ENCODE peak calls at places on chromosomes 16 and 17, in nine cellular contexts. One of them, this sample, is unnamed.
A peak's percentile ranks its signal among the peaks of the same experiment; 100 is the strongest.

GRCh38 chr16:15509593-15510520 is 75.5 kb downstream of the BMERB1 start:
- DNase-seq in body of pancreas: no peak
- DNase-seq in neural progenitor cell: peak; percentile 52
- DNase-seq in naive thymus-derived CD4-positive, alpha-beta T cell: no peak
- DNase-seq in pancreas: no peak
- DNase-seq in iPS DF 6.9: peak; percentile 16
- DNase-seq in CD8-positive, alpha-beta memory T cell: no peak
- DNase-seq in cardiac muscle cell: no peak
- DNase-seq in GM23248: peak; percentile 38
- DNase-seq in this sample: no peak

GRCh38 chr16:72989203-72989991 is 58.5 kb downstream of the ZFHX3 start:
- DNase-seq in naive thymus-derived CD4-positive, alpha-beta T cell: no peak
- DNase-seq in neural progenitor cell: no peak
- DNase-seq in GM23248: peak; percentile 95
- DNase-seq in body of pancreas: peak; percentile 47
- DNase-seq in iPS DF 6.9: no peak
- DNase-seq in pancreas: no peak
- DNase-seq in CD8-positive, alpha-beta memory T cell: no peak
- DNase-seq in cardiac muscle cell: no peak
- DNase-seq in this sample: no peak

GRCh38 chr17:17227608-17228520 is 9.1 kb downstream of the FLCN start:
- DNase-seq in pancreas: no peak
- DNase-seq in CD8-positive, alpha-beta memory T cell: no peak
- DNase-seq in neural progenitor cell: no peak
- DNase-seq in iPS DF 6.9: no peak
- DNase-seq in body of pancreas: no peak
- DNase-seq in naive thymus-derived CD4-positive, alpha-beta T cell: no peak
- DNase-seq in GM23248: no peak
- DNase-seq in cardiac muscle cell: no peak
- DNase-seq in this sample: no peak

GRCh38 chr17:79174905-79175856 is 100.6 kb downstream of the ENGASE start:
- DNase-seq in pancreas: no peak
- DNase-seq in GM23248: peak; percentile 71
- DNase-seq in cardiac muscle cell: no peak
- DNase-seq in iPS DF 6.9: no peak
- DNase-seq in naive thymus-derived CD4-positive, alpha-beta T cell: no peak
- DNase-seq in body of pancreas: no peak
- DNase-seq in CD8-positive, alpha-beta memory T cell: no peak
- DNase-seq in neural progenitor cell: no peak
- DNase-seq in this sample: no peak

GRCh38 chr16:88633684-88634140 is 4.7 kb upstream of the IL17C start:
- DNase-seq in CD8-positive, alpha-beta memory T cell: peak; percentile 44
- DNase-seq in iPS DF 6.9: no peak
- DNase-seq in pancreas: no peak
- DNase-seq in cardiac muscle cell: peak; percentile 26
- DNase-seq in naive thymus-derived CD4-positive, alpha-beta T cell: no peak
- DNase-seq in neural progenitor cell: peak; percentile 69
- DNase-seq in GM23248: peak; percentile 56
- DNase-seq in body of pancreas: no peak
- DNase-seq in this sample: peak; percentile 64

GRCh38 chr16:81473969-81474959 is 29.7 kb downstream of the CMIP start:
- DNase-seq in CD8-positive, alpha-beta memory T cell: no peak
- DNase-seq in pancreas: no peak
- DNase-seq in cardiac muscle cell: no peak
- DNase-seq in naive thymus-derived CD4-positive, alpha-beta T cell: no peak
- DNase-seq in neural progenitor cell: no peak
- DNase-seq in GM23248: no peak
- DNase-seq in iPS DF 6.9: no peak
- DNase-seq in body of pancreas: no peak
- DNase-seq in this sample: no peak

GRCh38 chr16:57383276-57384247 is 11.3 kb downstream of the CX3CL1 start:
- DNase-seq in CD8-positive, alpha-beta memory T cell: no peak
- DNase-seq in cardiac muscle cell: no peak
- DNase-seq in body of pancreas: no peak
- DNase-seq in pancreas: no peak
- DNase-seq in GM23248: peak; percentile 43
- DNase-seq in iPS DF 6.9: no peak
- DNase-seq in neural progenitor cell: no peak
- DNase-seq in naive thymus-derived CD4-positive, alpha-beta T cell: no peak
- DNase-seq in this sample: peak; percentile 54

GRCh38 chr17:20228410-20228809 is 219.3 kb downstream of the SPECC1 start:
- DNase-seq in naive thymus-derived CD4-positive, alpha-beta T cell: no peak
- DNase-seq in pancreas: no peak
- DNase-seq in iPS DF 6.9: no peak
- DNase-seq in GM23248: no peak
- DNase-seq in CD8-positive, alpha-beta memory T cell: no peak
- DNase-seq in cardiac muscle cell: no peak
- DNase-seq in body of pancreas: no peak
- DNase-seq in neural progenitor cell: no peak
- DNase-seq in this sample: no peak

GRCh38 chr17:49390548-49391324 is 23.9 kb downstream of the PHB1 start:
- DNase-seq in pancreas: no peak
- DNase-seq in body of pancreas: no peak
- DNase-seq in iPS DF 6.9: no peak
- DNase-seq in naive thymus-derived CD4-positive, alpha-beta T cell: no peak
- DNase-seq in neural progenitor cell: no peak
- DNase-seq in CD8-positive, alpha-beta memory T cell: no peak
- DNase-seq in cardiac muscle cell: no peak
- DNase-seq in GM23248: no peak
- DNase-seq in this sample: peak; percentile 59

GRCh38 chr17:73030501-73030911 is 62.0 kb downstream of the SLC39A11 start:
- DNase-seq in CD8-positive, alpha-beta memory T cell: no peak
- DNase-seq in GM23248: peak; percentile 67
- DNase-seq in body of pancreas: peak; percentile 58
- DNase-seq in neural progenitor cell: no peak
- DNase-seq in iPS DF 6.9: no peak
- DNase-seq in pancreas: peak; percentile 63
- DNase-seq in naive thymus-derived CD4-positive, alpha-beta T cell: no peak
- DNase-seq in cardiac muscle cell: no peak
- DNase-seq in this sample: peak; percentile 19

GRCh38 chr16:73434621-73435020 is 386.7 kb upstream of the ZFHX3 start:
- DNase-seq in iPS DF 6.9: no peak
- DNase-seq in naive thymus-derived CD4-positive, alpha-beta T cell: no peak
- DNase-seq in body of pancreas: no peak
- DNase-seq in cardiac muscle cell: no peak
- DNase-seq in pancreas: no peak
- DNase-seq in GM23248: no peak
- DNase-seq in neural progenitor cell: no peak
- DNase-seq in CD8-positive, alpha-beta memory T cell: no peak
- DNase-seq in this sample: no peak

GRCh38 chr17:75087558-75088453 is at the start of gene SLC16A5:
- DNase-seq in pancreas: peak; percentile 64
- DNase-seq in CD8-positive, alpha-beta memory T cell: peak; percentile 47
- DNase-seq in naive thymus-derived CD4-positive, alpha-beta T cell: peak; percentile 46
- DNase-seq in iPS DF 6.9: peak; percentile 90
- DNase-seq in cardiac muscle cell: peak; percentile 87
- DNase-seq in GM23248: peak; percentile 74
- DNase-seq in neural progenitor cell: peak; percentile 92
- DNase-seq in body of pancreas: peak; percentile 75
- DNase-seq in this sample: peak; percentile 94

GRCh38 chr16:11379420-11379819 is 34.2 kb downstream of the RMI2 start:
- DNase-seq in body of pancreas: peak; percentile 53
- DNase-seq in iPS DF 6.9: no peak
- DNase-seq in naive thymus-derived CD4-positive, alpha-beta T cell: no peak
- DNase-seq in pancreas: no peak
- DNase-seq in cardiac muscle cell: no peak
- DNase-seq in CD8-positive, alpha-beta memory T cell: no peak
- DNase-seq in GM23248: peak; percentile 43
- DNase-seq in neural progenitor cell: no peak
- DNase-seq in this sample: no peak

GRCh38 chr16:68416057-68417046 is 32.0 kb downstream of the SMPD3 start:
- DNase-seq in pancreas: peak; percentile 79
- DNase-seq in naive thymus-derived CD4-positive, alpha-beta T cell: no peak
- DNase-seq in GM23248: no peak
- DNase-seq in body of pancreas: peak; percentile 79
- DNase-seq in cardiac muscle cell: no peak
- DNase-seq in neural progenitor cell: no peak
- DNase-seq in CD8-positive, alpha-beta memory T cell: no peak
- DNase-seq in iPS DF 6.9: no peak
- DNase-seq in this sample: peak; percentile 84

GRCh38 chr16:81401035-81401950 is 43.3 kb upstream of the CMIP start:
- DNase-seq in pancreas: no peak
- DNase-seq in naive thymus-derived CD4-positive, alpha-beta T cell: no peak
- DNase-seq in cardiac muscle cell: no peak
- DNase-seq in iPS DF 6.9: no peak
- DNase-seq in GM23248: peak; percentile 87
- DNase-seq in CD8-positive, alpha-beta memory T cell: no peak
- DNase-seq in neural progenitor cell: no peak
- DNase-seq in body of pancreas: no peak
- DNase-seq in this sample: no peak

GRCh38 chr17:43016216-43016615 is 6.0 kb downstream of the VAT1 start:
- DNase-seq in naive thymus-derived CD4-positive, alpha-beta T cell: no peak
- DNase-seq in pancreas: no peak
- DNase-seq in iPS DF 6.9: no peak
- DNase-seq in GM23248: no peak
- DNase-seq in neural progenitor cell: no peak
- DNase-seq in body of pancreas: no peak
- DNase-seq in CD8-positive, alpha-beta memory T cell: no peak
- DNase-seq in cardiac muscle cell: no peak
- DNase-seq in this sample: no peak
- H3K4me1 ChIP-seq in naive thymus-derived CD4-positive, alpha-beta T cell: peaks cover 4% of the 10 kb centered on the region
- H3K4me1 ChIP-seq in pancreas: no peaks in the 10 kb centered on the region
- H3K4me1 ChIP-seq in iPS DF 6.9: peaks cover 7% of the 10 kb centered on the region
- H3K4me1 ChIP-seq in GM23248: peaks cover 25% of the 10 kb centered on the region
- H3K4me1 ChIP-seq in neural progenitor cell: peaks cover 7% of the 10 kb centered on the region
- H3K4me1 ChIP-seq in body of pancreas: peaks cover 22% of the 10 kb centered on the region
- H3K4me1 ChIP-seq in CD8-positive, alpha-beta memory T cell: peaks cover 7% of the 10 kb centered on the region
- H3K4me1 ChIP-seq in cardiac muscle cell: peaks cover 51% of the 10 kb centered on the region
- H3K4me1 ChIP-seq in this sample: no peaks in the 10 kb centered on the region

GRCh38 chr16:49839462-49839825 is 16.5 kb downstream of the ZNF423 start:
- DNase-seq in cardiac muscle cell: no peak
- DNase-seq in naive thymus-derived CD4-positive, alpha-beta T cell: no peak
- DNase-seq in body of pancreas: no peak
- DNase-seq in pancreas: no peak
- DNase-seq in iPS DF 6.9: no peak
- DNase-seq in CD8-positive, alpha-beta memory T cell: no peak
- DNase-seq in neural progenitor cell: no peak
- DNase-seq in GM23248: no peak
- DNase-seq in this sample: no peak

GRCh38 chr16:49838639-49839461 is 17.1 kb downstream of the ZNF423 start:
- DNase-seq in naive thymus-derived CD4-positive, alpha-beta T cell: no peak
- DNase-seq in CD8-positive, alpha-beta memory T cell: no peak
- DNase-seq in cardiac muscle cell: no peak
- DNase-seq in GM23248: no peak
- DNase-seq in neural progenitor cell: peak; percentile 76
- DNase-seq in pancreas: no peak
- DNase-seq in iPS DF 6.9: no peak
- DNase-seq in body of pancreas: no peak
- DNase-seq in this sample: no peak

GRCh38 chr16:49836668-49837067 is 19.2 kb downstream of the ZNF423 start:
- DNase-seq in GM23248: no peak
- DNase-seq in CD8-positive, alpha-beta memory T cell: no peak
- DNase-seq in naive thymus-derived CD4-positive, alpha-beta T cell: no peak
- DNase-seq in iPS DF 6.9: no peak
- DNase-seq in body of pancreas: no peak
- DNase-seq in pancreas: no peak
- DNase-seq in cardiac muscle cell: no peak
- DNase-seq in neural progenitor cell: no peak
- DNase-seq in this sample: no peak

GRCh38 chr16:49837673-49838360 is 18.1 kb downstream of the ZNF423 start:
- DNase-seq in cardiac muscle cell: peak; percentile 34
- DNase-seq in body of pancreas: no peak
- DNase-seq in pancreas: no peak
- DNase-seq in neural progenitor cell: no peak
- DNase-seq in CD8-positive, alpha-beta memory T cell: no peak
- DNase-seq in iPS DF 6.9: no peak
- DNase-seq in GM23248: no peak
- DNase-seq in naive thymus-derived CD4-positive, alpha-beta T cell: no peak
- DNase-seq in this sample: no peak

GRCh38 chr16:49838361-49838638 is 17.6 kb downstream of the ZNF423 start:
- DNase-seq in naive thymus-derived CD4-positive, alpha-beta T cell: no peak
- DNase-seq in body of pancreas: no peak
- DNase-seq in CD8-positive, alpha-beta memory T cell: no peak
- DNase-seq in pancreas: no peak
- DNase-seq in GM23248: no peak
- DNase-seq in cardiac muscle cell: no peak
- DNase-seq in iPS DF 6.9: no peak
- DNase-seq in neural progenitor cell: no peak
- DNase-seq in this sample: no peak
- H3K4me1 ChIP-seq in naive thymus-derived CD4-positive, alpha-beta T cell: no peaks in the 10 kb centered on the region
- H3K4me1 ChIP-seq in body of pancreas: peaks cover 21% of the 10 kb centered on the region
- H3K4me1 ChIP-seq in CD8-positive, alpha-beta memory T cell: no peaks in the 10 kb centered on the region
- H3K4me1 ChIP-seq in pancreas: no peaks in the 10 kb centered on the region
- H3K4me1 ChIP-seq in GM23248: no peaks in the 10 kb centered on the region
- H3K4me1 ChIP-seq in cardiac muscle cell: peaks cover 24% of the 10 kb centered on the region
- H3K4me1 ChIP-seq in iPS DF 6.9: peaks cover 28% of the 10 kb centered on the region
- H3K4me1 ChIP-seq in neural progenitor cell: peaks cover 47% of the 10 kb centered on the region
- H3K4me1 ChIP-seq in this sample: no peaks in the 10 kb centered on the region

DNA sequence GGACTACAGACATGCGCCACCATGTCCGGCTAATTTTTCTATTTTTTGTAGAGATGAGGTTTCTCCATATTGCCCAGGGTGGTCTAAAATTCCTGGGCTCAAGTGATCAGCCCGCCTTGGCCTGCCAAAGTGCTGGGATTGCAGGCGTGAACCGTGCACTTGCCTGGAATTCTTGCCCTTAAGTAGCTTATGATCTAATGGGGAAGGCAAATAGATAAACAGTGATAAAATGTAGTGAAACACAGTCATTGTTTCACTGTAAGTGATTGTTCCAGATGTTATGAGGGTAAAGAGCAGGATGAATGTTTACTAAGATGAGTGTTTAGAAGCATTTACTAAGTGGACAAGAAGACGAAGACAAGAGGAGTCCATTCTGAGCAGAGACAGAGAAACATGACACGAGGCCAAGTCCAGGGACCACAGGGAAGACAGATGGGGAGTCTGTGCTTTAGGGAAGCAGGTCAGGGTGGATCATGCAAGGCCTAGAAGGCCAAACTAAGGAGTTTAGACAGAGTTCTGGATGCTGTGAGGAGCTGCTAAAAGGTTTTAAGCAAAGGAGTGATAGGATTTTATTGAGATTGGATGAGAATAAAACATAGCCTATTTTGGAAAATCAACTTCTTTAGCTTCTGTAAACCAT is 36.9 kb downstream of the YPEL2 start:
- DNase-seq in body of pancreas: no peak
- DNase-seq in CD8-positive, alpha-beta memory T cell: no peak
- DNase-seq in GM23248: no peak
- DNase-seq in pancreas: no peak
- DNase-seq in neural progenitor cell: no peak
- DNase-seq in naive thymus-derived CD4-positive, alpha-beta T cell: no peak
- DNase-seq in cardiac muscle cell: no peak
- DNase-seq in iPS DF 6.9: no peak
- DNase-seq in this sample: no peak
- H3K4me1 ChIP-seq in body of pancreas: peaks cover 98% of the 10 kb centered on the region
- H3K4me1 ChIP-seq in CD8-positive, alpha-beta memory T cell: peaks cover 79% of the 10 kb centered on the region
- H3K4me1 ChIP-seq in GM23248: peaks cover 59% of the 10 kb centered on the region
- H3K4me1 ChIP-seq in pancreas: peaks cover 78% of the 10 kb centered on the region
- H3K4me1 ChIP-seq in neural progenitor cell: peaks cover 96% of the 10 kb centered on the region
- H3K4me1 ChIP-seq in naive thymus-derived CD4-positive, alpha-beta T cell: peaks cover 15% of the 10 kb centered on the region
- H3K4me1 ChIP-seq in cardiac muscle cell: peaks cover 99% of the 10 kb centered on the region
- H3K4me1 ChIP-seq in iPS DF 6.9: peaks cover 13% of the 10 kb centered on the region
- H3K4me1 ChIP-seq in this sample: peaks cover 73% of the 10 kb centered on the region

GRCh38 chr17:31561469-31562412 is 170.3 kb downstream of the RAB11FIP4 start:
- DNase-seq in naive thymus-derived CD4-positive, alpha-beta T cell: no peak
- DNase-seq in body of pancreas: no peak
- DNase-seq in iPS DF 6.9: no peak
- DNase-seq in pancreas: no peak
- DNase-seq in cardiac muscle cell: no peak
- DNase-seq in neural progenitor cell: no peak
- DNase-seq in GM23248: peak; percentile 86
- DNase-seq in CD8-positive, alpha-beta memory T cell: no peak
- DNase-seq in this sample: peak; percentile 60
- H3K4me1 ChIP-seq in naive thymus-derived CD4-positive, alpha-beta T cell: peaks cover 6% of the 10 kb centered on the region
- H3K4me1 ChIP-seq in body of pancreas: peaks cover 68% of the 10 kb centered on the region
- H3K4me1 ChIP-seq in iPS DF 6.9: peaks cover 5% of the 10 kb centered on the region
- H3K4me1 ChIP-seq in pancreas: peaks cover 7% of the 10 kb centered on the region
- H3K4me1 ChIP-seq in cardiac muscle cell: no peaks in the 10 kb centered on the region
- H3K4me1 ChIP-seq in neural progenitor cell: peaks cover 37% of the 10 kb centered on the region
- H3K4me1 ChIP-seq in GM23248: peaks cover 37% of the 10 kb centered on the region
- H3K4me1 ChIP-seq in CD8-positive, alpha-beta memory T cell: no peaks in the 10 kb centered on the region
- H3K4me1 ChIP-seq in this sample: peaks cover 11% of the 10 kb centered on the region